ENCODE peak calls at places on chromosomes 16 and 17, in nine cellular contexts. C is body of pancreas, F is endothelial cell of umbilical vein, O is adrenal gland, E is heart left ventricle, I is sigmoid colon, H is stomach, U is ovary, V is uterus. W is an unnamed sample.
A peak's percentile ranks its signal among the peaks of the same experiment; 100 is the strongest.

GRCh38 chr17:73719588-73720071 is 75.4 kb upstream of the SDK2 start:
- DNase-seq in C (peak; percentile 16), F (no peak), O (no peak), E (peak; percentile 41), I (peak; percentile 80), H (no peak), U (no peak), V (no peak), W (peak; percentile 27)

GRCh38 chr16:79713609-79714309 is 113.2 kb upstream of the MAF start:
- DNase-seq in C (no peak), F (no peak), O (no peak), E (no peak), I (no peak), H (no peak), U (no peak), V (no peak), W (no peak)

GRCh38 chr17:74682442-74683190 is 30.1 kb downstream of the CD300LF start:
- DNase-seq in C (no peak), F (no peak), O (no peak), E (no peak), I (no peak), H (no peak), U (no peak), V (no peak), W (no peak)

GRCh38 chr16:75860654-75861053 is 134.4 kb upstream of the CPHXL start:
- DNase-seq in C (peak; percentile 21), F (no peak), O (no peak), E (no peak), I (no peak), H (no peak), U (no peak), V (no peak), W (no peak)

GRCh38 chr16:11224096-11224893 is 31.7 kb downstream of the SOCS1 start:
- DNase-seq in C (peak; percentile 53), F (no peak), O (peak; percentile 83), E (peak; percentile 33), I (peak; percentile 86), H (peak; percentile 71), U (no peak), V (peak; percentile 41), W (peak; percentile 95)

GRCh38 chr17:34319087-34319486 is at the start of gene CCL8:
- DNase-seq in C (no peak), F (no peak), O (no peak), E (peak; percentile 44), I (no peak), H (no peak), U (no peak), V (no peak), W (no peak)

GRCh38 chr16:74650966-74651567 is 15.6 kb downstream of the RFWD3 start:
- DNase-seq in C (no peak), F (peak; percentile 27), O (no peak), E (no peak), I (no peak), H (no peak), U (no peak), V (no peak), W (no peak)

GRCh38 chr17:78079253-78079652 is 49.3 kb downstream of the TMC6 start:
- DNase-seq in C (no peak), F (no peak), O (no peak), E (no peak), I (no peak), H (no peak), U (no peak), V (no peak), W (no peak)

GRCh38 chr17:82647593-82648164 is 565 bp downstream of the WDR45B start:
- DNase-seq in C (peak; percentile 44), F (peak; percentile 20), O (peak; percentile 47), E (peak; percentile 48), I (peak; percentile 74), H (peak; percentile 42), U (peak; percentile 70), V (peak; percentile 57), W (no peak)

GRCh38 chr16:27596411-27596810 is 46.5 kb downstream of the KATNIP start:
- DNase-seq in C (no peak), F (no peak), O (no peak), E (no peak), I (no peak), H (no peak), U (no peak), V (no peak), W (no peak)

GRCh38 chr16:11615756-11616447 is 29.2 kb upstream of the LITAF start:
- DNase-seq in C (no peak), F (no peak), O (no peak), E (no peak), I (no peak), H (no peak), U (no peak), V (no peak), W (no peak)

GRCh38 chr17:63516910-63517824 is 6.0 kb upstream of the KCNH6 start:
- DNase-seq in C (no peak), F (no peak), O (peak; percentile 23), E (no peak), I (no peak), H (no peak), U (no peak), V (no peak), W (no peak)

GRCh38 chr16:50257876-50258275 is 8.5 kb upstream of the ADCY7 start:
- DNase-seq in C (no peak), F (no peak), O (no peak), E (no peak), I (no peak), H (peak; percentile 5), U (no peak), V (no peak), W (peak; percentile 43)

DNA sequence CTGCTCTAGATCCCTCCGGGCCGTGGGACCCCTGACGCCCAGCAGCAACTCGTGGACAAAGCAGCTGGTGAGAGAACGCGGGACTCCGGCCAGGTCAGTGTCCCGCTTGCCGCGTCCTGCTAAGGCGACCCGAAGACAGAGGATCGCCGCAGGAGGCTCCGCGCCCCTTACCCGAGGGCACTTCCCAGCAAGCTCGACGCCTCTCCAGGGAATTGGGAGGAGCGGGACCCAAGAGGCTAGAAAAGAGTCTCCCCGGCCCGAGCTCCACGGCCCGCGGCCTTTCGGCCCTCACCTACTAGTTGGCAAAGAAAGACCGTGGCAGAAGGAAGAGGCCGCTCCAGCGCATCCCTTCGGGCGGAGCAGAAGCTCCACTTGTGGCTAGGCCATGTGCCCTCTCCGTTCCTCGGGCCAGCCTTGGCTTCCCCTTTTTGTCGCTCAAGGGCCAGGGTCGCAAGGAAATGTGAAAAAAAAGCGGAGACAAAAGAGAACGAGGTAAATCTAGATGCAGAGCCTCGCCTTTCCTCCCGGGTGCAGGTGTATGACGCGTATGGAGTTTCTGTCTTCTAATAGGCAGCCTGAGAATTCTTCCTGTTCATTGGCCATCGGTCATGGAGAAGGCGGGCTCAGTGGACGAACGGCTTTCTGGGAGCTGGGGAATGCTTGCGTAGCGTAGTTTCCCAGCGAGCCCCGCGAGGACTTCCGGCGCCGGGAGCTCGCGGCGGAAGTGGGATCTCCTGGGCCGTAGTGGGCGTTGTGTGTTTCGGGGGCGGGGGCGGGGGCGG is at the start of gene ZNF213:
- DNase-seq in C (peak; percentile 96), F (peak; percentile 98), O (peak; percentile 97), E (peak; percentile 96), I (peak; percentile 99), H (peak; percentile 96), U (peak; percentile 92), V (peak; percentile 94), W (peak; percentile 99)
- TF ChIP-seq POLR2A in C (peak; percentile 88), F (peak; percentile 85), O (peak; percentile 76), E (peak; percentile 19), I (peak; percentile 96), H (peak; percentile 82), U (peak; percentile 98), V (peak; percentile 87), W (no peak)

GRCh38 chr17:66285149-66285548 is 17.3 kb upstream of the PRKCA start:
- DNase-seq in C (no peak), F (no peak), O (no peak), E (no peak), I (no peak), H (no peak), U (no peak), V (no peak), W (no peak)

GRCh38 chr17:66287911-66288310 is 14.5 kb upstream of the PRKCA start:
- DNase-seq in C (peak; percentile 12), F (no peak), O (no peak), E (no peak), I (no peak), H (no peak), U (no peak), V (no peak), W (no peak)

GRCh38 chr17:66292351-66292750 is 10.1 kb upstream of the PRKCA start:
- DNase-seq in C (no peak), F (no peak), O (no peak), E (no peak), I (no peak), H (no peak), U (no peak), V (no peak), W (no peak)

GRCh38 chr17:66290097-66290722 is 12.2 kb upstream of the PRKCA start:
- DNase-seq in C (no peak), F (peak; percentile 15), O (no peak), E (no peak), I (no peak), H (no peak), U (no peak), V (no peak), W (no peak)
- TF ChIP-seq CTCF in C (no peak), F (no peak), O (no peak), E (peak; percentile 22), I (no peak), H (no peak), U (no peak), V (peak; percentile 34), W (no peak)

DNA sequence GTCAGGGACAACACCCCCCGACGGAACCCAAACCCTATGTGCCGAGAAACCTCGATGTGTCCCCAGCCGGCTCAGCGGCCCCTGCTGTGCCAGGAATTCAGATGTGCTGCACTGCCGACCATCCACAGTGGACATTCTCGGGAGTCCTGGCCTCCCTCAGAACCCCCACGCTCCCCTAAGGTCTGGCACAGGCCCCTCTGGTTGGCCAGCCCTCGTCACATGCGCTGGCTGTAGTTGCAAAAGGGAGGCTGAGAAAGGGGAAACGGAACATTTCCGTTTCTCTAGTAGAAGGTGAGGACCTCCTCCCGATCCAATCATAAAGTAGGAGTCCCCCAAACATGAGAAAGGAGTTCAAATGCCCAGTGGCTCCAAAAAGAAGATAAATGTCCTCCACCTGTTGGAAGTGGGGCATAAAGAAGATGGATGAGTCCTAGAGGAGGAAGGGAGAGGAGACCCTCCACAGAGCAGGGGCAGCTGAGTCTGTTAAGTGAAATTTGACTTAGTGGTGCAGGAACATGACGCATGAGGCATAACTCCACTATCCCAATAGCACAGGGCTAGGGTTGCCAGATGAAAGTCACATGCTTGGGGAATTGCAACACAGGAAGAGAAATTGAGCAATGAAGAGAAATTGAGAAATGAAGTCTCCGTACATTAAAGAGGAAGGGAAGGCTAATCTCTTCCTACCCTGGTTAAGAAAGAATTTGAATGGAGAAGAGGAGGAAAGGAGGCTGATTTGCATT is 49.3 kb upstream of the WSB1 start:
- DNase-seq in C (peak; percentile 47), F (peak; percentile 66), O (peak; percentile 76), E (peak; percentile 66), I (peak; percentile 91), H (no peak), U (peak; percentile 55), V (peak; percentile 84), W (peak; percentile 89)
- H3K4me3 ChIP-seq in C (no peak overlapping the region), F (no peak overlapping the region), O (no peak overlapping the region), E (peak overlapping the region; percentile 33), I (no peak overlapping the region), H (no peak overlapping the region), U (no peak overlapping the region), V (no peak overlapping the region), W (no peak overlapping the region)

GRCh38 chr16:25031441-25032307 is 16.5 kb upstream of the ARHGAP17 start:
- DNase-seq in C (peak; percentile 92), F (peak; percentile 96), O (peak; percentile 92), E (peak; percentile 93), I (peak; percentile 96), H (peak; percentile 87), U (peak; percentile 86), V (peak; percentile 88), W (peak; percentile 92)
- TF ChIP-seq POLR2A in C (peak; percentile 84), F (peak; percentile 72), O (peak; percentile 37), E (no peak), I (peak; percentile 48), H (peak; percentile 68), U (peak; percentile 16), V (peak; percentile 49), W (no peak)

W was measured in lower leg skin.